ENCODE peak calls at places on chromosomes 2 and 18, in ten cellular contexts. A is stomach, C is A549, J is IMR-90, P is left ventricle myocardium inferior, V is uterus, W is Peyer's patch, Y is mammary epithelial cell, H is OCI-LY7, K is gastrocnemius medialis. M is an unnamed sample.

GRCh38 chr2:71666094-71666474 is 212.7 kb downstream of the DYSF start:
- DNase-seq in C (no peak), W (no peak), A (no peak), Y (no peak), H (no peak), V (no peak), P (no peak), J (no peak), K (peak; percentile 11), M (no peak)

GRCh38 chr2:69036926-69037325 is 23.9 kb downstream of the ANTXR1 start:
- DNase-seq in A (no peak), J (peak; percentile 84), Y (no peak), H (no peak), V (no peak), P (no peak), C (no peak), W (no peak), K (no peak), M (no peak)

GRCh38 chr2:104855174-104856085 is 1.5 kb downstream of the POU3F3 start:
- DNase-seq in K (no peak), Y (no peak), C (no peak), J (no peak), P (no peak), W (no peak), H (no peak), A (no peak), V (no peak), M (no peak)

GRCh38 chr2:239873656-239874635 is 151.2 kb downstream of the NDUFA10 start:
- DNase-seq in V (no peak), P (no peak), W (peak; percentile 22), Y (no peak), C (no peak), J (no peak), A (peak; percentile 5), K (no peak), H (no peak), M (no peak)

GRCh38 chr2:201275069-201275468 is 14.7 kb downstream of the CASP8 start:
- DNase-seq in K (no peak), Y (no peak), H (no peak), J (no peak), A (no peak), V (no peak), W (no peak), C (no peak), P (no peak), M (no peak)

GRCh38 chr2:127655209-127656073 is 9.5 kb downstream of the GPR17 start:
- DNase-seq in C (no peak), A (no peak), K (no peak), H (no peak), Y (no peak), V (no peak), W (no peak), J (no peak), P (peak; percentile 72), M (no peak)

GRCh38 chr18:39946623-39947061 is 2008.4 kb upstream of the PIK3C3 start:
- DNase-seq in V (no peak), C (peak; percentile 49), Y (peak; percentile 85), H (no peak), K (no peak), W (no peak), J (peak; percentile 76), P (no peak), A (no peak), M (peak; percentile 42)

GRCh38 chr2:238286987-238287386 is 1.4 kb downstream of the PER2 start:
- DNase-seq in J (no peak), P (no peak), Y (no peak), V (no peak), C (no peak), H (no peak), K (peak; percentile 64), W (peak; percentile 60), A (no peak), M (no peak)

GRCh38 chr2:116467243-116467642 is 1347.2 kb upstream of the DDX18 start:
- DNase-seq in C (no peak), W (no peak), K (no peak), H (no peak), Y (no peak), A (no peak), J (no peak), V (no peak), P (no peak), M (no peak)

GRCh38 chr18:24370120-24370519 is 27.5 kb downstream of the OSBPL1A start:
- DNase-seq in Y (no peak), A (no peak), C (no peak), W (no peak), K (no peak), V (no peak), H (no peak), P (no peak), J (no peak), M (no peak)

GRCh38 chr2:239819974-239820555 is 205.1 kb downstream of the NDUFA10 start:
- DNase-seq in C (no peak), H (no peak), W (no peak), K (no peak), P (peak; percentile 11), A (peak; percentile 16), J (no peak), V (no peak), Y (no peak), M (peak; percentile 35)

GRCh38 chr18:72652990-72653593 is 109.0 kb upstream of the CBLN2 start:
- DNase-seq in H (peak; percentile 25), Y (peak; percentile 32), J (no peak), C (peak; percentile 43), W (peak; percentile 48), V (no peak), K (no peak), A (no peak), P (no peak), M (peak; percentile 75)

GRCh38 chr2:54077088-54077900 is 38.1 kb upstream of the ACYP2 start:
- DNase-seq in H (no peak), W (no peak), V (no peak), P (no peak), Y (no peak), J (no peak), A (no peak), C (no peak), K (no peak), M (no peak)

GRCh38 chr2:220966636-220967035 is 605.5 kb downstream of the EPHA4 start:
- DNase-seq in Y (peak; percentile 87), C (no peak), K (no peak), V (no peak), A (no peak), H (no peak), J (peak; percentile 91), P (no peak), W (no peak), M (no peak)

GRCh38 chr2:219467736-219468075 is 31.0 kb upstream of the GMPPA start:
- DNase-seq in H (no peak), V (no peak), K (no peak), C (no peak), P (no peak), A (no peak), W (no peak), J (no peak), Y (peak; percentile 83), M (no peak)

GRCh38 chr2:31033032-31033431 is 105.2 kb downstream of the GALNT14 start:
- DNase-seq in J (no peak), W (no peak), V (no peak), K (no peak), H (no peak), A (no peak), P (no peak), C (no peak), Y (no peak), M (no peak)
- TF ChIP-seq CTCF in J (no peak), W (peak; percentile 4), V (no peak), K (no peak), H (peak; percentile 38), A (no peak), P (peak; percentile 9), C (no peak), Y (peak; percentile 21), M (peak; percentile 26)

GRCh38 chr2:43284967-43285366 is 58.6 kb upstream of the ZFP36L2 start:
- DNase-seq in V (no peak), C (no peak), P (no peak), A (no peak), K (no peak), W (no peak), J (no peak), H (no peak), Y (no peak), M (no peak)
- H3K9me3 ChIP-seq in V (no peaks in the 10 kb centered on the region), C (peaks cover 17% of the 10 kb centered on the region), P (peaks cover 15% of the 10 kb centered on the region), A (peaks cover 13% of the 10 kb centered on the region), K (no peaks in the 10 kb centered on the region), W (no peaks in the 10 kb centered on the region), J (peaks cover 9% of the 10 kb centered on the region), H (peaks cover 16% of the 10 kb centered on the region), Y (peaks cover 8% of the 10 kb centered on the region), M (peaks cover 10% of the 10 kb centered on the region)

GRCh38 chr2:33034784-33035183 is 88.0 kb downstream of the LTBP1 start:
- DNase-seq in H (no peak), A (no peak), Y (peak; percentile 11), W (no peak), J (no peak), K (no peak), V (peak; percentile 23), C (peak; percentile 40), P (no peak), M (no peak)
- TF ChIP-seq CTCF in H (peak; percentile 63), A (peak; percentile 15), Y (peak; percentile 62), W (peak; percentile 32), J (peak; percentile 38), K (peak; percentile 28), V (peak; percentile 45), C (peak; percentile 82), P (peak; percentile 48), M (peak; percentile 37)

GRCh38 chr2:171625013-171625412 is 62.3 kb upstream of the DYNC1I2 start:
- DNase-seq in K (no peak), V (no peak), P (no peak), J (no peak), W (no peak), C (no peak), Y (no peak), A (no peak), H (no peak), M (no peak)

GRCh38 chr2:171630812-171631626 is 56.2 kb upstream of the DYNC1I2 start:
- DNase-seq in C (peak; percentile 40), K (no peak), J (no peak), Y (no peak), H (peak; percentile 49), P (no peak), A (no peak), W (no peak), V (no peak), M (peak; percentile 12)

GRCh38 chr2:171627412-171627811 is 59.9 kb upstream of the DYNC1I2 start:
- DNase-seq in C (no peak), W (no peak), H (no peak), A (no peak), V (no peak), Y (no peak), K (no peak), P (no peak), J (no peak), M (no peak)

GRCh38 chr2:171626949-171627348 is 60.3 kb upstream of the DYNC1I2 start:
- DNase-seq in P (no peak), H (no peak), W (no peak), A (no peak), Y (no peak), J (no peak), C (no peak), V (no peak), K (no peak), M (no peak)

DNA sequence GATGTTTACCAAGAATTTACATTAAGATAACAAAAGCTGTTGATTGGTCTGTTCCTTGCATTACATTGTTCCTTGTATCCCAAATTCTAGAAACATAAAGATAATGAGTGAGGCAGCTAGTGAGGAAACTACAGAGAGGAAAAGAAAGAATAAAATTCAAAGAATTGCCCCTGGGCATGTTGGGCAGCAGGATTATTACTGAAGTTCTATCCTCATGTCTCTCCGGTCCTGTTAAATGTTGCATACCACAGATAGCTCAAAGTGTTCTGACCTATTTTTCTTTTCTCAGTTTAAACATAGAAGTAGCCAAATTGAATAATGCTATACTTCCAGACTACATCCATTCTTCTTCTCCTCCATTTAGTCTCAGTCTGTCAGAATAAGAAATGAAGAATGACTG is 58.2 kb upstream of the DYNC1I2 start:
- DNase-seq in W (no peak), A (no peak), P (no peak), Y (no peak), H (no peak), C (no peak), J (no peak), V (no peak), K (no peak), M (no peak)
- H3K9me3 ChIP-seq in W (no peaks in the 10 kb centered on the region), A (peaks cover 37% of the 10 kb centered on the region), P (peaks cover 55% of the 10 kb centered on the region), Y (no peaks in the 10 kb centered on the region), H (peaks cover 34% of the 10 kb centered on the region), C (peaks cover 55% of the 10 kb centered on the region), J (peaks cover 22% of the 10 kb centered on the region), V (no peaks in the 10 kb centered on the region), K (no peaks in the 10 kb centered on the region), M (peaks cover 23% of the 10 kb centered on the region)